ENCODE peak calls at places on chromosomes 4 and X, in four cellular contexts. B, K, P and U are unnamed samples.

GRCh38 chr4:158722291-158722916 is 792 bp downstream of the PPID start:
- DNase-seq in B (no peak), K (no peak), P (no peak), U (no peak)

GRCh38 chr4:53494851-53495250 is 96.4 kb downstream of the LNX1 start:
- DNase-seq in B (no peak), K (no peak), P (no peak), U (no peak)

GRCh38 chr4:183416878-183417277 is 27.6 kb upstream of the CDKN2AIP start:
- DNase-seq in B (no peak), K (no peak), P (no peak), U (no peak)

GRCh38 chrX:100654256-100654655 is 10.3 kb downstream of the SRPX2 start:
- DNase-seq in B (no peak), K (no peak), P (no peak), U (no peak)

GRCh38 chr4:13922873-13923645 is 295.5 kb upstream of the BOD1L1 start:
- DNase-seq in B (no peak), K (no peak), P (no peak), U (no peak)

GRCh38 chr4:121614136-121614535 is 82.6 kb downstream of the ANXA5 start:
- DNase-seq in B (no peak), K (no peak), P (no peak), U (no peak)

GRCh38 chr4:11720292-11720691 is 291.6 kb upstream of the HS3ST1 start:
- DNase-seq in B (no peak), K (no peak), P (no peak), U (no peak)

GRCh38 chr4:40256329-40256728 is 59.5 kb downstream of the RHOH start:
- DNase-seq in B (no peak), K (no peak), P (no peak), U (no peak)

GRCh38 chr4:41362647-41363383 is 106.1 kb downstream of the UCHL1 start:
- DNase-seq in B (no peak), K (no peak), P (no peak), U (no peak)

GRCh38 chr4:38099908-38100407 is 139.8 kb downstream of the PTTG2 start:
- DNase-seq in B (no peak), K (no peak), P (no peak), U (no peak)

GRCh38 chrX:15930585-15930984 is 76.0 kb upstream of the AP1S2 start:
- DNase-seq in B (no peak), K (no peak), P (no peak), U (no peak)

GRCh38 chr4:142091085-142091513 is 454.7 kb downstream of the IL15 start:
- DNase-seq in B (no peak), K (no peak), P (no peak), U (no peak)

GRCh38 chr4:112895785-112896184 is 153.7 kb upstream of the ANK2 start:
- DNase-seq in B (no peak), K (no peak), P (no peak), U (no peak)

GRCh38 chr4:28073860-28074555 is 1213.4 kb downstream of the STIM2 start:
- DNase-seq in B (no peak), K (no peak), P (no peak), U (no peak)

GRCh38 chr4:128600996-128601857 is 208.3 kb upstream of the JADE1 start:
- DNase-seq in B (no peak), K (no peak), P (no peak), U (no peak)

GRCh38 chrX:56802921-56803848 is 74.1 kb downstream of the NBDY start:
- DNase-seq in B (no peak), K (peak), P (peak), U (peak)

GRCh38 chr4:123481034-123481433 is 84.4 kb downstream of the SPRY1 start:
- DNase-seq in B (no peak), K (no peak), P (no peak), U (no peak)

GRCh38 chrX:41737065-41737464 is 13.1 kb downstream of the GPR82 start:
- DNase-seq in B (no peak), K (no peak), P (peak), U (no peak)

GRCh38 chrX:68462197-68462596 is 28.9 kb upstream of the OPHN1 start:
- DNase-seq in B (no peak), K (no peak), P (no peak), U (no peak)

GRCh38 chr4:9765091-9765490 is 16.3 kb upstream of the DRD5 start:
- DNase-seq in B (no peak), K (no peak), P (no peak), U (no peak)

GRCh38 chrX:64867217-64867616 is 109.0 kb downstream of the ZC4H2 start:
- DNase-seq in B (no peak), K (no peak), P (no peak), U (no peak)

GRCh38 chr4:105401278-105401677 is 72.6 kb downstream of the PPA2 start:
- DNase-seq in B (no peak), K (no peak), P (no peak), U (no peak)

GRCh38 chr4:8675383-8675782 is 82.8 kb downstream of the CPZ start:
- DNase-seq in B (no peak), K (no peak), P (no peak), U (no peak)

GRCh38 chrX:332916-333610 is 14.5 kb upstream of the GTPBP6 start:
- DNase-seq in B (no peak), K (no peak), P (no peak), U (no peak)

GRCh38 chrX:24173115-24173847 is 23.8 kb downstream of the ZFX start:
- DNase-seq in B (no peak), K (no peak), P (no peak), U (no peak)

GRCh38 chr4:98746530-98746929 is 88.1 kb upstream of the TSPAN5 start:
- DNase-seq in B (no peak), K (no peak), P (no peak), U (no peak)

GRCh38 chrX:112840382-112841113 is at the start of gene AMOT:
- DNase-seq in B (peak), K (peak), P (peak), U (peak)

GRCh38 chr4:1048781-1049590 is 37.6 kb downstream of the FGFRL1 start:
- DNase-seq in B (no peak), K (no peak), P (no peak), U (no peak)